ENCODE peak calls at places on chromosomes 11 and 22, in ten cellular contexts. X is NCI-H1417; L is Peyer's patch; F is epithelial cell of prostate; T is MCF 10A; S is D341Med; I is ELR; A is NCI-H510A treated with DMSO at 0.1 percent for 48 hours; W is SJCRH30; P is activated CD4-positive, CD25-positive, alpha-beta regulatory T cell. D is an unnamed sample.

GRCh38 chr11:926341-926916 is 759 bp downstream of the AP2A2 start:
- DNase-seq in X (no peak), S (peak; percentile 76), F (no peak), W (peak; percentile 42), P (no peak), I (peak; percentile 78), T (peak; percentile 52), A (no peak), L (peak; percentile 58), D (no peak)

GRCh38 chr22:45554040-45554406 is 51.3 kb downstream of the FBLN1 start:
- DNase-seq in I (no peak), P (no peak), W (no peak), T (no peak), S (no peak), X (no peak), F (no peak), A (no peak), L (no peak), D (no peak)

GRCh38 chr11:74367881-74368280 is 30.4 kb downstream of the PGM2L1 start:
- DNase-seq in A (no peak), L (no peak), I (no peak), F (no peak), T (no peak), S (no peak), W (no peak), P (no peak), X (no peak), D (no peak)

GRCh38 chr11:73072935-73073481 is 69.1 kb downstream of the FCHSD2 start:
- DNase-seq in S (no peak), P (no peak), T (peak; percentile 29), W (no peak), A (peak; percentile 30), X (no peak), I (peak; percentile 3), F (no peak), L (no peak), D (no peak)

GRCh38 chr22:43346521-43346929 is 3.4 kb upstream of the SCUBE1 start:
- DNase-seq in P (peak; percentile 41), T (peak; percentile 48), F (no peak), L (peak; percentile 80), I (peak; percentile 56), W (peak; percentile 74), A (peak; percentile 26), S (peak; percentile 81), X (peak; percentile 23), D (peak; percentile 65)

GRCh38 chr11:16114451-16114850 is 241.9 kb downstream of the SOX6 start:
- DNase-seq in S (no peak), W (no peak), A (no peak), F (no peak), P (no peak), X (no peak), L (no peak), T (no peak), I (no peak), D (no peak)

GRCh38 chr11:78332174-78332866 is 85.3 kb downstream of the GAB2 start:
- DNase-seq in A (no peak), F (no peak), I (no peak), P (no peak), W (no peak), T (no peak), S (no peak), X (no peak), L (no peak), D (no peak)

GRCh38 chr11:68840661-68841653 is 759 bp downstream of the CPT1A start:
- DNase-seq in A (peak; percentile 44), F (no peak), W (no peak), L (peak; percentile 84), S (peak; percentile 31), P (no peak), I (peak; percentile 56), T (peak; percentile 50), X (peak; percentile 24), D (no peak)

GRCh38 chr11:19506803-19507466 is 205.7 kb upstream of the NAV2 start:
- DNase-seq in F (no peak), S (no peak), I (no peak), P (no peak), X (no peak), A (no peak), W (peak; percentile 71), T (no peak), L (no peak), D (no peak)

GRCh38 chr11:32071811-32072210 is 19.1 kb upstream of the RCN1 start:
- DNase-seq in T (peak; percentile 57), W (peak; percentile 24), P (no peak), A (no peak), F (no peak), X (no peak), I (peak; percentile 78), S (no peak), L (no peak), D (no peak)

GRCh38 chr11:8038393-8038792 is 42.6 kb upstream of the TUB start:
- DNase-seq in A (no peak), X (no peak), I (no peak), W (no peak), L (peak; percentile 17), S (no peak), F (no peak), P (no peak), T (no peak), D (no peak)

GRCh38 chr11:80007616-80008015 is 566.8 kb upstream of the TENM4 start:
- DNase-seq in F (no peak), X (no peak), A (no peak), T (no peak), S (no peak), I (no peak), L (no peak), P (no peak), W (peak; percentile 3), D (no peak)

GRCh38 chr11:20084921-20085814 is 75.1 kb downstream of the DBX1 start:
- DNase-seq in T (no peak), W (no peak), L (no peak), P (no peak), F (no peak), I (no peak), S (no peak), X (no peak), A (no peak), D (no peak)

GRCh38 chr11:62689421-62690183 is at the start of gene LRRN4CL:
- DNase-seq in X (no peak), S (no peak), P (no peak), I (peak; percentile 70), W (peak; percentile 85), L (peak; percentile 80), F (no peak), A (no peak), T (peak; percentile 83), D (no peak)

GRCh38 chr11:41982975-41983374 is 523.5 kb upstream of the LRRC4C start:
- DNase-seq in I (no peak), P (no peak), W (no peak), L (no peak), F (no peak), S (no peak), T (no peak), A (no peak), X (no peak), D (no peak)

GRCh38 chr11:63616953-63617352 is 2.7 kb upstream of the PLAAT3 start:
- DNase-seq in L (no peak), F (no peak), I (no peak), X (no peak), W (no peak), A (no peak), S (no peak), T (no peak), P (no peak), D (no peak)

GRCh38 chr22:23278883-23279675 is 98.8 kb downstream of the BCR start:
- DNase-seq in L (peak; percentile 61), F (peak; percentile 97), X (no peak), W (no peak), T (peak; percentile 96), I (no peak), A (peak; percentile 12), S (no peak), P (no peak), D (peak; percentile 31)

GRCh38 chr22:38353701-38354100 is 36.5 kb upstream of the CSNK1E start:
- DNase-seq in P (no peak), W (no peak), A (no peak), T (no peak), I (no peak), F (no peak), L (no peak), S (no peak), X (no peak), D (no peak)

GRCh38 chr11:30917859-30918478 is 331.8 kb upstream of the MPPED2 start:
- DNase-seq in X (peak; percentile 78), W (peak; percentile 25), S (peak; percentile 47), A (peak; percentile 0), I (peak; percentile 56), P (no peak), L (no peak), F (no peak), T (peak; percentile 58), D (no peak)

GRCh38 chr11:27183672-27184457 is 143.2 kb downstream of the BBOX1 start:
- DNase-seq in X (peak; percentile 81), A (peak; percentile 49), S (peak; percentile 46), L (peak; percentile 79), T (peak; percentile 72), W (peak; percentile 63), P (no peak), I (peak; percentile 75), F (no peak), D (peak; percentile 2)

GRCh38 chr11:3614742-3615171 is 27.0 kb downstream of the ART5 start:
- DNase-seq in I (peak; percentile 6), A (no peak), T (no peak), X (no peak), L (peak; percentile 43), P (no peak), F (peak; percentile 14), S (peak; percentile 16), W (peak; percentile 59), D (no peak)

GRCh38 chr11:74695705-74696280 is 35.4 kb downstream of the CHRDL2 start:
- DNase-seq in L (no peak), P (no peak), X (no peak), T (peak; percentile 35), A (no peak), S (no peak), W (no peak), I (no peak), F (no peak), D (no peak)

D was measured in effector memory CD8-positive, alpha-beta T cell.